ENCODE peak calls at places on chromosomes 1 and 21, in six cellular contexts. One of them, this sample, is unnamed. For H3K36me3, the result is how much of the 10 kb centered on the place peaks cover.

GRCh38 chr1:61287734-61288133 is 205.4 kb downstream of the NFIA start:
- DNase-seq in prostate gland: no peak
- DNase-seq in MM.1S: no peak
- DNase-seq in GM23338: no peak
- DNase-seq in SK-N-SH: no peak
- DNase-seq in PC-3: peak
- DNase-seq in this sample: no peak

GRCh38 chr1:47998396-47998990 is 1.3 kb upstream of the TRABD2B start:
- DNase-seq in prostate gland: no peak
- DNase-seq in MM.1S: no peak
- DNase-seq in SK-N-SH: no peak
- DNase-seq in GM23338: peak
- DNase-seq in PC-3: no peak
- DNase-seq in this sample: no peak

GRCh38 chr1:41626616-41627375 is 142.3 kb upstream of the EDN2 start:
- DNase-seq in PC-3: peak
- DNase-seq in MM.1S: no peak
- DNase-seq in SK-N-SH: no peak
- DNase-seq in prostate gland: no peak
- DNase-seq in GM23338: no peak
- DNase-seq in this sample: no peak

GRCh38 chr1:8027748-8028631 is 1.9 kb upstream of the ERRFI1 start:
- DNase-seq in SK-N-SH: no peak
- DNase-seq in PC-3: peak
- DNase-seq in prostate gland: no peak
- DNase-seq in GM23338: no peak
- DNase-seq in MM.1S: no peak
- DNase-seq in this sample: no peak

GRCh38 chr1:5947978-5948680 is 44.1 kb downstream of the NPHP4 start:
- DNase-seq in MM.1S: no peak
- DNase-seq in prostate gland: no peak
- DNase-seq in GM23338: no peak
- DNase-seq in SK-N-SH: no peak
- DNase-seq in PC-3: peak
- DNase-seq in this sample: no peak

GRCh38 chr1:228366851-228367741 is 39.5 kb downstream of the TRIM11 start:
- DNase-seq in GM23338: no peak
- DNase-seq in PC-3: no peak
- DNase-seq in SK-N-SH: no peak
- DNase-seq in MM.1S: no peak
- DNase-seq in prostate gland: no peak
- DNase-seq in this sample: no peak

GRCh38 chr1:6123083-6123482 is 57.0 kb downstream of the CHD5 start:
- DNase-seq in GM23338: no peak
- DNase-seq in PC-3: no peak
- DNase-seq in SK-N-SH: no peak
- DNase-seq in prostate gland: no peak
- DNase-seq in MM.1S: no peak
- DNase-seq in this sample: no peak

GRCh38 chr1:69766431-69766830 is 198.7 kb downstream of the LRRC7 start:
- DNase-seq in PC-3: no peak
- DNase-seq in prostate gland: no peak
- DNase-seq in MM.1S: no peak
- DNase-seq in SK-N-SH: no peak
- DNase-seq in GM23338: no peak
- DNase-seq in this sample: no peak

GRCh38 chr1:30605441-30605920 is 117.9 kb downstream of the MATN1 start:
- DNase-seq in prostate gland: no peak
- DNase-seq in SK-N-SH: no peak
- DNase-seq in GM23338: no peak
- DNase-seq in MM.1S: no peak
- DNase-seq in PC-3: no peak
- DNase-seq in this sample: no peak

GRCh38 chr1:42941640-42942330 is 16.9 kb downstream of the SLC2A1 start:
- DNase-seq in SK-N-SH: no peak
- DNase-seq in MM.1S: no peak
- DNase-seq in GM23338: no peak
- DNase-seq in prostate gland: peak
- DNase-seq in PC-3: peak
- DNase-seq in this sample: no peak

GRCh38 chr1:227886993-227887696 is 60.6 kb downstream of the WNT9A start:
- DNase-seq in SK-N-SH: peak
- DNase-seq in prostate gland: peak
- DNase-seq in GM23338: peak
- DNase-seq in MM.1S: no peak
- DNase-seq in PC-3: no peak
- DNase-seq in this sample: no peak

GRCh38 chr21:44874240-44874496 is 678 bp upstream of the PTTG1IP start:
- DNase-seq in prostate gland: no peak
- DNase-seq in GM23338: no peak
- DNase-seq in SK-N-SH: peak
- DNase-seq in PC-3: no peak
- DNase-seq in MM.1S: no peak
- DNase-seq in this sample: no peak

GRCh38 chr21:44873356-44874239 is at the start of gene PTTG1IP:
- DNase-seq in MM.1S: peak
- DNase-seq in prostate gland: peak
- DNase-seq in PC-3: peak
- DNase-seq in GM23338: peak
- DNase-seq in SK-N-SH: peak
- DNase-seq in this sample: peak

GRCh38 chr21:44876849-44877575 is 3.5 kb upstream of the PTTG1IP start:
- DNase-seq in prostate gland: no peak
- DNase-seq in MM.1S: no peak
- DNase-seq in SK-N-SH: no peak
- DNase-seq in PC-3: no peak
- DNase-seq in GM23338: no peak
- DNase-seq in this sample: no peak

GRCh38 chr21:44874497-44875331 is 1.2 kb upstream of the PTTG1IP start:
- DNase-seq in SK-N-SH: no peak
- DNase-seq in GM23338: peak
- DNase-seq in MM.1S: peak
- DNase-seq in prostate gland: peak
- DNase-seq in PC-3: peak
- DNase-seq in this sample: peak

GRCh38 chr21:44875341-44875740 is 1.9 kb upstream of the PTTG1IP start:
- DNase-seq in SK-N-SH: no peak
- DNase-seq in MM.1S: peak
- DNase-seq in GM23338: no peak
- DNase-seq in PC-3: peak
- DNase-seq in prostate gland: peak
- DNase-seq in this sample: no peak
- TF ChIP-seq CTCF in SK-N-SH: no peak
- TF ChIP-seq CTCF in MM.1S: peak
- TF ChIP-seq CTCF in GM23338: no peak
- TF ChIP-seq CTCF in PC-3: peak
- TF ChIP-seq CTCF in prostate gland: peak
- TF ChIP-seq CTCF in this sample: no peak

DNA sequence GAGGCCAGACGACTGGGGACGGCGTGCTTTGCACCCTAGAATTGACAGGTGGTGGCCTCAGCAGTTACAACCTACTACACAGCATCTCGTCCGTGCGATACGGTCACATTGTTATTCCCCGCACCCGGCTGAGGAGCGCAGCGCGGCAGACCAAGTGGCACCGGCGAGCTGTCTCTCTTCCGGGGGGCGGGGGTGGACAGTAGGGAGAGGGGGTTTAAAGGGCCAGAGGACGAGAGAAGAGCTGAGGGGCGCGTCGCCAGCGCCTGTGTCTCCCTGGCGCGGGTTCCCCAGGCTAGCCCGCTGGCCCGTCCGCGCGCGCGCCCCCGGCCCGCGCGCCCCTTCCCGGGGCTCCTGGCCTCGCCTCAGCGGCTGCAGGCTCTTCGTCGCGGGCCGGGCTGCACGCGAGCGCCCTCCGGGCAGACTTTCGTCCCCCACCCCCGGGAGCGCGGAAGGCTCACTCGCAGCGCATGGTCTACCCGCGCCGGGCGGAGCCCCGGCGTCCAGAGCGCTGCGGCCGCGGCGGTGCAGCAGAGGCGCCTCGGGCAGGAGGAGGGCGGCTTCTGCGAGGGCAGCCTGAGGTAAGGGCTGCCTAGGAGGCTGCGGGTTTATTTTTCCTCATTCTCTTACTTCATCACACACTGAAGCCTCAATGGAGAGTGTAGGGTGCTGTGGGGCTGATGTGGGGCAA is at the start of gene PDE4B:
- DNase-seq in prostate gland: no peak
- DNase-seq in GM23338: peak
- DNase-seq in SK-N-SH: peak
- DNase-seq in MM.1S: no peak
- DNase-seq in PC-3: no peak
- DNase-seq in this sample: no peak
- H3K4me3 ChIP-seq in prostate gland: peak
- H3K4me3 ChIP-seq in GM23338: peak
- H3K4me3 ChIP-seq in SK-N-SH: peak
- H3K4me3 ChIP-seq in MM.1S: peak
- H3K4me3 ChIP-seq in PC-3: no peak
- H3K4me3 ChIP-seq in this sample: no peak

GRCh38 chr1:201809876-201810275 is 19.1 kb upstream of the IPO9 start:
- DNase-seq in PC-3: no peak
- DNase-seq in MM.1S: no peak
- DNase-seq in prostate gland: no peak
- DNase-seq in SK-N-SH: no peak
- DNase-seq in GM23338: no peak
- DNase-seq in this sample: no peak
- H3K36me3 ChIP-seq in PC-3: under half
- H3K36me3 ChIP-seq in MM.1S: under half
- H3K36me3 ChIP-seq in prostate gland: under half
- H3K36me3 ChIP-seq in SK-N-SH: half or more
- H3K36me3 ChIP-seq in GM23338: under half
- H3K36me3 ChIP-seq in this sample: under half

GRCh38 chr1:46399307-46399706 is 5.2 kb downstream of the FAAH start:
- DNase-seq in SK-N-SH: peak
- DNase-seq in PC-3: no peak
- DNase-seq in MM.1S: peak
- DNase-seq in GM23338: no peak
- DNase-seq in prostate gland: no peak
- DNase-seq in this sample: no peak

GRCh38 chr1:46396429-46397398 is 2.6 kb downstream of the FAAH start:
- DNase-seq in prostate gland: peak
- DNase-seq in GM23338: no peak
- DNase-seq in PC-3: no peak
- DNase-seq in MM.1S: no peak
- DNase-seq in SK-N-SH: peak
- DNase-seq in this sample: no peak

GRCh38 chr1:46393510-46393909 is 607 bp upstream of the FAAH start:
- DNase-seq in SK-N-SH: peak
- DNase-seq in prostate gland: no peak
- DNase-seq in PC-3: no peak
- DNase-seq in GM23338: no peak
- DNase-seq in MM.1S: no peak
- DNase-seq in this sample: no peak

GRCh38 chr1:46394872-46395465 is 852 bp downstream of the FAAH start:
- DNase-seq in GM23338: no peak
- DNase-seq in prostate gland: peak
- DNase-seq in PC-3: no peak
- DNase-seq in SK-N-SH: no peak
- DNase-seq in MM.1S: peak
- DNase-seq in this sample: no peak

GRCh38 chr1:46394108-46394871 is at the start of gene FAAH:
- DNase-seq in PC-3: no peak
- DNase-seq in prostate gland: peak
- DNase-seq in GM23338: peak
- DNase-seq in SK-N-SH: peak
- DNase-seq in MM.1S: peak
- DNase-seq in this sample: no peak
- TF ChIP-seq CTCF in PC-3: no peak
- TF ChIP-seq CTCF in prostate gland: no peak
- TF ChIP-seq CTCF in GM23338: no peak
- TF ChIP-seq CTCF in SK-N-SH: no peak
- TF ChIP-seq CTCF in MM.1S: no peak
- TF ChIP-seq CTCF in this sample: no peak

DNA sequence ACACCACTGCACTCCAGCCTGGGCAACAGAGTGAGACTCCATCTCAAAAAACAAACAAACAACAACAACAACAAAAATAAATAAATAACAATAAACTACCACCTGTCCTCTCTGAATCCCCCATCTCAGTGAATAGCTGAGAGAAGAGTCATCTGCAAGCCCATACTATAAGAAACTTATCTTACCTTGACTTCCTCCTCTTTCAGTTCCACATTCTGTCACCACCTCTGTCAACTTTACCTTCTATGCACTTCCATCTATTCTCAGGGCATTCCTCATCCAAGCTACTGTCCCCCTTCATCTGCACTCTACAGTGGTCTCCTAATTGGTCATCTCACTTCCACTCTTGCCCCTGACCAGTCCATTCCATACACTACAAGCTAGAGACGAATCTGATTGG is 58.1 kb downstream of the KIAA0040 start:
- DNase-seq in PC-3: no peak
- DNase-seq in GM23338: no peak
- DNase-seq in SK-N-SH: no peak
- DNase-seq in prostate gland: no peak
- DNase-seq in MM.1S: no peak
- DNase-seq in this sample: no peak
- H3K4me3 ChIP-seq in PC-3: no peak
- H3K4me3 ChIP-seq in GM23338: no peak
- H3K4me3 ChIP-seq in SK-N-SH: no peak
- H3K4me3 ChIP-seq in prostate gland: no peak
- H3K4me3 ChIP-seq in MM.1S: no peak
- H3K4me3 ChIP-seq in this sample: no peak

GRCh38 chr1:112575154-112575804 is 43.7 kb downstream of the ST7L start:
- DNase-seq in PC-3: peak
- DNase-seq in MM.1S: no peak
- DNase-seq in GM23338: no peak
- DNase-seq in prostate gland: no peak
- DNase-seq in SK-N-SH: no peak
- DNase-seq in this sample: no peak
- H3K36me3 ChIP-seq in PC-3: under half
- H3K36me3 ChIP-seq in MM.1S: under half
- H3K36me3 ChIP-seq in GM23338: under half
- H3K36me3 ChIP-seq in prostate gland: under half
- H3K36me3 ChIP-seq in SK-N-SH: under half
- H3K36me3 ChIP-seq in this sample: under half

GRCh38 chr1:25744140-25744581 is 55.8 kb upstream of the SELENON start:
- DNase-seq in GM23338: peak
- DNase-seq in MM.1S: no peak
- DNase-seq in PC-3: peak
- DNase-seq in prostate gland: peak
- DNase-seq in SK-N-SH: peak
- DNase-seq in this sample: no peak
- TF ChIP-seq CTCF in GM23338: peak
- TF ChIP-seq CTCF in MM.1S: no peak
- TF ChIP-seq CTCF in PC-3: peak
- TF ChIP-seq CTCF in prostate gland: peak
- TF ChIP-seq CTCF in SK-N-SH: peak
- TF ChIP-seq CTCF in this sample: peak

GRCh38 chr1:20830378-20830777 is 43.3 kb upstream of the HP1BP3 start:
- DNase-seq in prostate gland: no peak
- DNase-seq in PC-3: no peak
- DNase-seq in SK-N-SH: no peak
- DNase-seq in MM.1S: no peak
- DNase-seq in GM23338: no peak
- DNase-seq in this sample: no peak
- H3K4me3 ChIP-seq in prostate gland: no peak
- H3K4me3 ChIP-seq in PC-3: no peak
- H3K4me3 ChIP-seq in SK-N-SH: no peak
- H3K4me3 ChIP-seq in MM.1S: no peak
- H3K4me3 ChIP-seq in GM23338: no peak
- H3K4me3 ChIP-seq in this sample: no peak

This sample was measured in GM06990.